ENCODE peak calls at places on chromosomes 2 and 18, in five cellular contexts. One of them, this sample, is unnamed.

GRCh38 chr2:168811670-168812069 is 9.2 kb downstream of the NOSTRIN start:
- DNase-seq in cardiac fibroblast: no peak
- DNase-seq in activated CD4-positive, CD25-positive, alpha-beta regulatory T cell treated with anti-CD3 and anti-CD28 coated beads, Interleukin-2, amount 50 U/mL, for 72 hours: no peak
- DNase-seq in HS-5: no peak
- DNase-seq in KBM-7: no peak
- DNase-seq in this sample: no peak

GRCh38 chr2:177721815-177722552 is 329.4 kb downstream of the AGPS start:
- DNase-seq in KBM-7: no peak
- DNase-seq in HS-5: no peak
- DNase-seq in cardiac fibroblast: no peak
- DNase-seq in activated CD4-positive, CD25-positive, alpha-beta regulatory T cell treated with anti-CD3 and anti-CD28 coated beads, Interleukin-2, amount 50 U/mL, for 72 hours: no peak
- DNase-seq in this sample: no peak

GRCh38 chr2:23536326-23536725 is 151.3 kb downstream of the KLHL29 start:
- DNase-seq in cardiac fibroblast: no peak
- DNase-seq in KBM-7: no peak
- DNase-seq in HS-5: no peak
- DNase-seq in activated CD4-positive, CD25-positive, alpha-beta regulatory T cell treated with anti-CD3 and anti-CD28 coated beads, Interleukin-2, amount 50 U/mL, for 72 hours: no peak
- DNase-seq in this sample: no peak

GRCh38 chr2:125240870-125241269 is 1215.8 kb downstream of the CNTNAP5 start:
- DNase-seq in activated CD4-positive, CD25-positive, alpha-beta regulatory T cell treated with anti-CD3 and anti-CD28 coated beads, Interleukin-2, amount 50 U/mL, for 72 hours: no peak
- DNase-seq in HS-5: no peak
- DNase-seq in cardiac fibroblast: no peak
- DNase-seq in KBM-7: no peak
- DNase-seq in this sample: no peak

GRCh38 chr2:195498176-195498575 is 158.8 kb upstream of the SLC39A10 start:
- DNase-seq in cardiac fibroblast: peak; percentile 52
- DNase-seq in activated CD4-positive, CD25-positive, alpha-beta regulatory T cell treated with anti-CD3 and anti-CD28 coated beads, Interleukin-2, amount 50 U/mL, for 72 hours: no peak
- DNase-seq in KBM-7: peak; percentile 67
- DNase-seq in HS-5: no peak
- DNase-seq in this sample: peak; percentile 36

GRCh38 chr18:2851771-2852170 is 5.0 kb downstream of the EMILIN2 start:
- DNase-seq in activated CD4-positive, CD25-positive, alpha-beta regulatory T cell treated with anti-CD3 and anti-CD28 coated beads, Interleukin-2, amount 50 U/mL, for 72 hours: no peak
- DNase-seq in KBM-7: no peak
- DNase-seq in HS-5: no peak
- DNase-seq in cardiac fibroblast: no peak
- DNase-seq in this sample: no peak

GRCh38 chr2:63721082-63721424 is 120.6 kb upstream of the UGP2 start:
- DNase-seq in activated CD4-positive, CD25-positive, alpha-beta regulatory T cell treated with anti-CD3 and anti-CD28 coated beads, Interleukin-2, amount 50 U/mL, for 72 hours: no peak
- DNase-seq in cardiac fibroblast: no peak
- DNase-seq in KBM-7: no peak
- DNase-seq in HS-5: no peak
- DNase-seq in this sample: no peak

GRCh38 chr2:191611614-191612013 is 66.3 kb upstream of the NABP1 start:
- DNase-seq in cardiac fibroblast: peak; percentile 16
- DNase-seq in activated CD4-positive, CD25-positive, alpha-beta regulatory T cell treated with anti-CD3 and anti-CD28 coated beads, Interleukin-2, amount 50 U/mL, for 72 hours: no peak
- DNase-seq in HS-5: no peak
- DNase-seq in KBM-7: peak; percentile 48
- DNase-seq in this sample: no peak

GRCh38 chr2:2108756-2109155 is 222.3 kb downstream of the MYT1L start:
- DNase-seq in KBM-7: no peak
- DNase-seq in activated CD4-positive, CD25-positive, alpha-beta regulatory T cell treated with anti-CD3 and anti-CD28 coated beads, Interleukin-2, amount 50 U/mL, for 72 hours: no peak
- DNase-seq in cardiac fibroblast: no peak
- DNase-seq in HS-5: no peak
- DNase-seq in this sample: no peak

GRCh38 chr2:220703279-220703678 is 868.8 kb downstream of the EPHA4 start:
- DNase-seq in KBM-7: no peak
- DNase-seq in activated CD4-positive, CD25-positive, alpha-beta regulatory T cell treated with anti-CD3 and anti-CD28 coated beads, Interleukin-2, amount 50 U/mL, for 72 hours: no peak
- DNase-seq in cardiac fibroblast: no peak
- DNase-seq in HS-5: no peak
- DNase-seq in this sample: no peak

This sample was measured in fibroblast of the aortic adventitia.